ENCODE peak calls at places on chromosomes 16 and 17, in six cellular contexts. One of them, this sample, is unnamed.

GRCh38 chr16:88014954-88015805 is 63.9 kb downstream of the BANP start:
- DNase-seq in ELF-1: no peak
- DNase-seq in esophagus squamous epithelium: no peak
- DNase-seq in AG08395: no peak
- DNase-seq in activated CD8-positive, alpha-beta T cell treated with anti-CD3 and anti-CD28 coated beads, Interleukin-2, amount 10 ng/mL, durations not matched to agents 7 days and 5 days: no peak
- DNase-seq in stomach: peak; percentile 13
- DNase-seq in this sample: no peak

GRCh38 chr16:87199901-87200300 is 117.3 kb downstream of the C16orf95 start:
- DNase-seq in AG08395: no peak
- DNase-seq in esophagus squamous epithelium: no peak
- DNase-seq in ELF-1: peak; percentile 14
- DNase-seq in activated CD8-positive, alpha-beta T cell treated with anti-CD3 and anti-CD28 coated beads, Interleukin-2, amount 10 ng/mL, durations not matched to agents 7 days and 5 days: no peak
- DNase-seq in stomach: no peak
- DNase-seq in this sample: no peak

GRCh38 chr17:57344261-57344660 is 87.9 kb downstream of the MSI2 start:
- DNase-seq in ELF-1: no peak
- DNase-seq in activated CD8-positive, alpha-beta T cell treated with anti-CD3 and anti-CD28 coated beads, Interleukin-2, amount 10 ng/mL, durations not matched to agents 7 days and 5 days: no peak
- DNase-seq in esophagus squamous epithelium: no peak
- DNase-seq in stomach: no peak
- DNase-seq in AG08395: no peak
- DNase-seq in this sample: no peak

GRCh38 chr17:36980281-36980761 is 31.6 kb downstream of the AATF start:
- DNase-seq in AG08395: no peak
- DNase-seq in esophagus squamous epithelium: no peak
- DNase-seq in activated CD8-positive, alpha-beta T cell treated with anti-CD3 and anti-CD28 coated beads, Interleukin-2, amount 10 ng/mL, durations not matched to agents 7 days and 5 days: no peak
- DNase-seq in ELF-1: no peak
- DNase-seq in stomach: no peak
- DNase-seq in this sample: no peak

GRCh38 chr17:81037026-81037782 is 2.3 kb downstream of the BAIAP2 start:
- DNase-seq in stomach: peak; percentile 91
- DNase-seq in AG08395: no peak
- DNase-seq in activated CD8-positive, alpha-beta T cell treated with anti-CD3 and anti-CD28 coated beads, Interleukin-2, amount 10 ng/mL, durations not matched to agents 7 days and 5 days: no peak
- DNase-seq in esophagus squamous epithelium: no peak
- DNase-seq in ELF-1: peak; percentile 89
- DNase-seq in this sample: peak; percentile 48

GRCh38 chr16:69073181-69073669 is 32.2 kb upstream of the HAS3 start:
- DNase-seq in activated CD8-positive, alpha-beta T cell treated with anti-CD3 and anti-CD28 coated beads, Interleukin-2, amount 10 ng/mL, durations not matched to agents 7 days and 5 days: no peak
- DNase-seq in ELF-1: peak; percentile 66
- DNase-seq in AG08395: peak; percentile 66
- DNase-seq in esophagus squamous epithelium: no peak
- DNase-seq in stomach: no peak
- DNase-seq in this sample: no peak

GRCh38 chr17:79977711-79978544 is 57.7 kb downstream of the TBC1D16 start:
- DNase-seq in ELF-1: no peak
- DNase-seq in esophagus squamous epithelium: no peak
- DNase-seq in stomach: no peak
- DNase-seq in activated CD8-positive, alpha-beta T cell treated with anti-CD3 and anti-CD28 coated beads, Interleukin-2, amount 10 ng/mL, durations not matched to agents 7 days and 5 days: no peak
- DNase-seq in AG08395: no peak
- DNase-seq in this sample: no peak

GRCh38 chr16:74865922-74866598 is 91.4 kb upstream of the FA2H start:
- DNase-seq in ELF-1: peak; percentile 77
- DNase-seq in esophagus squamous epithelium: no peak
- DNase-seq in AG08395: no peak
- DNase-seq in stomach: no peak
- DNase-seq in activated CD8-positive, alpha-beta T cell treated with anti-CD3 and anti-CD28 coated beads, Interleukin-2, amount 10 ng/mL, durations not matched to agents 7 days and 5 days: no peak
- DNase-seq in this sample: no peak

GRCh38 chr16:14492614-14493013 is 137.4 kb downstream of the PARN start:
- DNase-seq in stomach: no peak
- DNase-seq in AG08395: no peak
- DNase-seq in ELF-1: no peak
- DNase-seq in esophagus squamous epithelium: no peak
- DNase-seq in activated CD8-positive, alpha-beta T cell treated with anti-CD3 and anti-CD28 coated beads, Interleukin-2, amount 10 ng/mL, durations not matched to agents 7 days and 5 days: no peak
- DNase-seq in this sample: no peak

GRCh38 chr16:75195811-75196790 is 10.9 kb downstream of the CTRB2 start:
- DNase-seq in esophagus squamous epithelium: no peak
- DNase-seq in AG08395: no peak
- DNase-seq in activated CD8-positive, alpha-beta T cell treated with anti-CD3 and anti-CD28 coated beads, Interleukin-2, amount 10 ng/mL, durations not matched to agents 7 days and 5 days: no peak
- DNase-seq in ELF-1: no peak
- DNase-seq in stomach: peak; percentile 22
- DNase-seq in this sample: no peak

GRCh38 chr17:10001296-10001904 is 96.3 kb upstream of the RCVRN start:
- DNase-seq in stomach: no peak
- DNase-seq in esophagus squamous epithelium: no peak
- DNase-seq in ELF-1: no peak
- DNase-seq in activated CD8-positive, alpha-beta T cell treated with anti-CD3 and anti-CD28 coated beads, Interleukin-2, amount 10 ng/mL, durations not matched to agents 7 days and 5 days: no peak
- DNase-seq in AG08395: no peak
- DNase-seq in this sample: no peak

GRCh38 chr17:2137342-2138098 is 82.6 kb downstream of the HIC1 start:
- DNase-seq in ELF-1: peak; percentile 86
- DNase-seq in AG08395: peak; percentile 88
- DNase-seq in stomach: no peak
- DNase-seq in esophagus squamous epithelium: no peak
- DNase-seq in activated CD8-positive, alpha-beta T cell treated with anti-CD3 and anti-CD28 coated beads, Interleukin-2, amount 10 ng/mL, durations not matched to agents 7 days and 5 days: no peak
- DNase-seq in this sample: no peak

GRCh38 chr16:21033264-21033663 is 117.4 kb downstream of the DNAH3 start:
- DNase-seq in activated CD8-positive, alpha-beta T cell treated with anti-CD3 and anti-CD28 coated beads, Interleukin-2, amount 10 ng/mL, durations not matched to agents 7 days and 5 days: no peak
- DNase-seq in esophagus squamous epithelium: no peak
- DNase-seq in ELF-1: no peak
- DNase-seq in stomach: no peak
- DNase-seq in AG08395: no peak
- DNase-seq in this sample: no peak

GRCh38 chr17:83055911-83056582 is 23.4 kb upstream of the METRNL start:
- DNase-seq in esophagus squamous epithelium: no peak
- DNase-seq in stomach: peak; percentile 21
- DNase-seq in AG08395: peak; percentile 84
- DNase-seq in ELF-1: no peak
- DNase-seq in activated CD8-positive, alpha-beta T cell treated with anti-CD3 and anti-CD28 coated beads, Interleukin-2, amount 10 ng/mL, durations not matched to agents 7 days and 5 days: peak; percentile 21
- DNase-seq in this sample: no peak

GRCh38 chr17:60661489-60661888 is 16.2 kb upstream of the BCAS3 start:
- DNase-seq in ELF-1: no peak
- DNase-seq in AG08395: no peak
- DNase-seq in stomach: no peak
- DNase-seq in esophagus squamous epithelium: no peak
- DNase-seq in activated CD8-positive, alpha-beta T cell treated with anti-CD3 and anti-CD28 coated beads, Interleukin-2, amount 10 ng/mL, durations not matched to agents 7 days and 5 days: no peak
- DNase-seq in this sample: no peak

GRCh38 chr16:11099672-11100195 is 155.4 kb downstream of the CLEC16A start:
- DNase-seq in AG08395: no peak
- DNase-seq in ELF-1: no peak
- DNase-seq in stomach: no peak
- DNase-seq in esophagus squamous epithelium: no peak
- DNase-seq in activated CD8-positive, alpha-beta T cell treated with anti-CD3 and anti-CD28 coated beads, Interleukin-2, amount 10 ng/mL, durations not matched to agents 7 days and 5 days: no peak
- DNase-seq in this sample: no peak

GRCh38 chr17:44317545-44317944 is 7.1 kb downstream of the SLC25A39 start:
- DNase-seq in stomach: no peak
- DNase-seq in ELF-1: no peak
- DNase-seq in activated CD8-positive, alpha-beta T cell treated with anti-CD3 and anti-CD28 coated beads, Interleukin-2, amount 10 ng/mL, durations not matched to agents 7 days and 5 days: no peak
- DNase-seq in esophagus squamous epithelium: no peak
- DNase-seq in AG08395: no peak
- DNase-seq in this sample: no peak

This sample was measured in thoracic aorta.